ENCODE peak calls at places on chromosomes 7 and 10, in eight cellular contexts. One of them, this sample, is unnamed.

GRCh38 chr7:21945374-21946227 is at the start of gene CDCA7L:
- DNase-seq in psoas muscle: peak
- DNase-seq in fibroblast of lung: peak
- DNase-seq in AG10803: peak
- DNase-seq in Calu3: peak
- DNase-seq in GM13976: peak
- DNase-seq in GM12865: peak
- DNase-seq in astrocyte of the spinal cord: peak
- DNase-seq in this sample: no peak

GRCh38 chr10:28432210-28432676 is 100.7 kb upstream of the WAC start:
- DNase-seq in GM12865: peak
- DNase-seq in fibroblast of lung: peak
- DNase-seq in Calu3: peak
- DNase-seq in GM13976: peak
- DNase-seq in psoas muscle: peak
- DNase-seq in AG10803: peak
- DNase-seq in astrocyte of the spinal cord: peak
- DNase-seq in this sample: no peak

GRCh38 chr7:103132995-103133688 is 15.8 kb downstream of the NAPEPLD start:
- DNase-seq in astrocyte of the spinal cord: no peak
- DNase-seq in Calu3: no peak
- DNase-seq in AG10803: no peak
- DNase-seq in GM12865: no peak
- DNase-seq in GM13976: no peak
- DNase-seq in psoas muscle: no peak
- DNase-seq in fibroblast of lung: no peak
- DNase-seq in this sample: no peak

GRCh38 chr10:89516149-89516832 is 19.1 kb downstream of the SLC16A12 start:
- DNase-seq in AG10803: peak
- DNase-seq in psoas muscle: peak
- DNase-seq in GM12865: no peak
- DNase-seq in Calu3: peak
- DNase-seq in astrocyte of the spinal cord: peak
- DNase-seq in fibroblast of lung: peak
- DNase-seq in GM13976: no peak
- DNase-seq in this sample: no peak

GRCh38 chr10:44930904-44931620 is 19.9 kb downstream of the TMEM72 start:
- DNase-seq in GM13976: no peak
- DNase-seq in fibroblast of lung: no peak
- DNase-seq in AG10803: no peak
- DNase-seq in GM12865: no peak
- DNase-seq in psoas muscle: no peak
- DNase-seq in astrocyte of the spinal cord: no peak
- DNase-seq in Calu3: no peak
- DNase-seq in this sample: no peak

GRCh38 chr7:27269455-27269854 is 26.9 kb downstream of the EVX1 start:
- DNase-seq in GM12865: no peak
- DNase-seq in fibroblast of lung: no peak
- DNase-seq in AG10803: no peak
- DNase-seq in astrocyte of the spinal cord: no peak
- DNase-seq in psoas muscle: no peak
- DNase-seq in Calu3: no peak
- DNase-seq in GM13976: no peak
- DNase-seq in this sample: no peak

GRCh38 chr10:71435571-71436267 is 39.0 kb downstream of the CDH23 start:
- DNase-seq in Calu3: no peak
- DNase-seq in GM13976: no peak
- DNase-seq in AG10803: peak
- DNase-seq in GM12865: no peak
- DNase-seq in fibroblast of lung: no peak
- DNase-seq in astrocyte of the spinal cord: no peak
- DNase-seq in psoas muscle: no peak
- DNase-seq in this sample: peak

GRCh38 chr10:52526251-52526823 is 212.3 kb downstream of the DKK1 start:
- DNase-seq in Calu3: no peak
- DNase-seq in GM13976: no peak
- DNase-seq in AG10803: peak
- DNase-seq in astrocyte of the spinal cord: peak
- DNase-seq in psoas muscle: no peak
- DNase-seq in GM12865: no peak
- DNase-seq in fibroblast of lung: peak
- DNase-seq in this sample: no peak

GRCh38 chr7:88546808-88547207 is 212.7 kb upstream of the ZNF804B start:
- DNase-seq in GM13976: peak
- DNase-seq in AG10803: no peak
- DNase-seq in Calu3: peak
- DNase-seq in fibroblast of lung: no peak
- DNase-seq in astrocyte of the spinal cord: peak
- DNase-seq in psoas muscle: no peak
- DNase-seq in GM12865: peak
- DNase-seq in this sample: no peak

GRCh38 chr10:120517196-120517595 is 60.2 kb downstream of the PLPP4 start:
- DNase-seq in Calu3: no peak
- DNase-seq in fibroblast of lung: no peak
- DNase-seq in psoas muscle: no peak
- DNase-seq in astrocyte of the spinal cord: no peak
- DNase-seq in GM13976: no peak
- DNase-seq in AG10803: no peak
- DNase-seq in GM12865: no peak
- DNase-seq in this sample: no peak

GRCh38 chr10:49643296-49644034 is 29.6 kb downstream of the CHAT start:
- DNase-seq in GM12865: no peak
- DNase-seq in astrocyte of the spinal cord: no peak
- DNase-seq in GM13976: no peak
- DNase-seq in Calu3: no peak
- DNase-seq in fibroblast of lung: no peak
- DNase-seq in psoas muscle: no peak
- DNase-seq in AG10803: no peak
- DNase-seq in this sample: no peak

GRCh38 chr7:112550468-112551060 is 69.8 kb downstream of the LSMEM1 start:
- DNase-seq in astrocyte of the spinal cord: peak
- DNase-seq in GM13976: peak
- DNase-seq in GM12865: peak
- DNase-seq in psoas muscle: no peak
- DNase-seq in Calu3: peak
- DNase-seq in fibroblast of lung: peak
- DNase-seq in AG10803: peak
- DNase-seq in this sample: no peak

GRCh38 chr10:20334559-20334958 is 518.3 kb downstream of the PLXDC2 start:
- DNase-seq in GM12865: no peak
- DNase-seq in Calu3: no peak
- DNase-seq in GM13976: no peak
- DNase-seq in psoas muscle: no peak
- DNase-seq in astrocyte of the spinal cord: no peak
- DNase-seq in fibroblast of lung: no peak
- DNase-seq in AG10803: no peak
- DNase-seq in this sample: no peak

GRCh38 chr10:103720328-103720963 is 134.9 kb downstream of the SH3PXD2A start:
- DNase-seq in fibroblast of lung: peak
- DNase-seq in GM12865: no peak
- DNase-seq in psoas muscle: no peak
- DNase-seq in astrocyte of the spinal cord: no peak
- DNase-seq in GM13976: no peak
- DNase-seq in AG10803: no peak
- DNase-seq in Calu3: no peak
- DNase-seq in this sample: no peak

GRCh38 chr10:107004362-107004761 is 160.1 kb downstream of the SORCS1 start:
- DNase-seq in AG10803: no peak
- DNase-seq in GM13976: no peak
- DNase-seq in Calu3: no peak
- DNase-seq in GM12865: peak
- DNase-seq in psoas muscle: no peak
- DNase-seq in astrocyte of the spinal cord: no peak
- DNase-seq in fibroblast of lung: no peak
- DNase-seq in this sample: no peak

GRCh38 chr10:80204801-80205477 is 398 bp downstream of the ANXA11 start:
- DNase-seq in GM13976: peak
- DNase-seq in GM12865: peak
- DNase-seq in Calu3: no peak
- DNase-seq in astrocyte of the spinal cord: peak
- DNase-seq in AG10803: no peak
- DNase-seq in psoas muscle: peak
- DNase-seq in fibroblast of lung: no peak
- DNase-seq in this sample: no peak

GRCh38 chr10:133274751-133275682 is 1.7 kb downstream of the ADAM8 start:
- DNase-seq in Calu3: peak
- DNase-seq in fibroblast of lung: no peak
- DNase-seq in GM13976: peak
- DNase-seq in psoas muscle: no peak
- DNase-seq in AG10803: no peak
- DNase-seq in GM12865: peak
- DNase-seq in astrocyte of the spinal cord: no peak
- DNase-seq in this sample: no peak

GRCh38 chr7:114819629-114820362 is 102.1 kb upstream of the MDFIC start:
- DNase-seq in GM12865: no peak
- DNase-seq in AG10803: peak
- DNase-seq in GM13976: no peak
- DNase-seq in Calu3: peak
- DNase-seq in psoas muscle: no peak
- DNase-seq in astrocyte of the spinal cord: peak
- DNase-seq in fibroblast of lung: peak
- DNase-seq in this sample: no peak

GRCh38 chr7:127207246-127207645 is 45.5 kb downstream of the GRM8 start:
- DNase-seq in Calu3: no peak
- DNase-seq in psoas muscle: no peak
- DNase-seq in GM13976: no peak
- DNase-seq in fibroblast of lung: no peak
- DNase-seq in GM12865: no peak
- DNase-seq in AG10803: no peak
- DNase-seq in astrocyte of the spinal cord: no peak
- DNase-seq in this sample: no peak

GRCh38 chr7:50795831-50796230 is 13.1 kb upstream of the GRB10 start:
- DNase-seq in Calu3: peak
- DNase-seq in GM13976: no peak
- DNase-seq in psoas muscle: no peak
- DNase-seq in GM12865: no peak
- DNase-seq in AG10803: no peak
- DNase-seq in fibroblast of lung: no peak
- DNase-seq in astrocyte of the spinal cord: no peak
- DNase-seq in this sample: no peak
- TF ChIP-seq CTCF in Calu3: peak
- TF ChIP-seq CTCF in GM13976: no peak
- TF ChIP-seq CTCF in psoas muscle: peak
- TF ChIP-seq CTCF in GM12865: no peak
- TF ChIP-seq CTCF in AG10803: peak
- TF ChIP-seq CTCF in fibroblast of lung: no peak
- TF ChIP-seq CTCF in astrocyte of the spinal cord: peak
- TF ChIP-seq CTCF in this sample: no peak

GRCh38 chr10:60331886-60332285 is 57.8 kb downstream of the ANK3 start:
- DNase-seq in psoas muscle: no peak
- DNase-seq in Calu3: no peak
- DNase-seq in AG10803: no peak
- DNase-seq in GM12865: no peak
- DNase-seq in GM13976: no peak
- DNase-seq in astrocyte of the spinal cord: no peak
- DNase-seq in fibroblast of lung: no peak
- DNase-seq in this sample: no peak

GRCh38 chr10:60338002-60338564 is 51.6 kb downstream of the ANK3 start:
- DNase-seq in astrocyte of the spinal cord: no peak
- DNase-seq in fibroblast of lung: no peak
- DNase-seq in Calu3: no peak
- DNase-seq in AG10803: no peak
- DNase-seq in psoas muscle: no peak
- DNase-seq in GM12865: no peak
- DNase-seq in GM13976: no peak
- DNase-seq in this sample: no peak

GRCh38 chr10:60334991-60335390 is 54.7 kb downstream of the ANK3 start:
- DNase-seq in Calu3: no peak
- DNase-seq in AG10803: peak
- DNase-seq in psoas muscle: no peak
- DNase-seq in GM12865: no peak
- DNase-seq in GM13976: no peak
- DNase-seq in fibroblast of lung: no peak
- DNase-seq in astrocyte of the spinal cord: no peak
- DNase-seq in this sample: no peak

GRCh38 chr10:60336901-60337630 is 52.6 kb downstream of the ANK3 start:
- DNase-seq in psoas muscle: no peak
- DNase-seq in Calu3: no peak
- DNase-seq in GM13976: no peak
- DNase-seq in astrocyte of the spinal cord: no peak
- DNase-seq in GM12865: no peak
- DNase-seq in AG10803: peak
- DNase-seq in fibroblast of lung: no peak
- DNase-seq in this sample: no peak

GRCh38 chr10:60335708-60336107 is 54.0 kb downstream of the ANK3 start:
- DNase-seq in astrocyte of the spinal cord: no peak
- DNase-seq in GM13976: no peak
- DNase-seq in GM12865: peak
- DNase-seq in fibroblast of lung: no peak
- DNase-seq in psoas muscle: no peak
- DNase-seq in AG10803: no peak
- DNase-seq in Calu3: peak
- DNase-seq in this sample: no peak
- TF ChIP-seq CTCF in astrocyte of the spinal cord: peak
- TF ChIP-seq CTCF in GM13976: peak
- TF ChIP-seq CTCF in GM12865: peak
- TF ChIP-seq CTCF in fibroblast of lung: peak
- TF ChIP-seq CTCF in psoas muscle: no peak
- TF ChIP-seq CTCF in AG10803: no peak
- TF ChIP-seq CTCF in Calu3: no peak
- TF ChIP-seq CTCF in this sample: no peak

DNA sequence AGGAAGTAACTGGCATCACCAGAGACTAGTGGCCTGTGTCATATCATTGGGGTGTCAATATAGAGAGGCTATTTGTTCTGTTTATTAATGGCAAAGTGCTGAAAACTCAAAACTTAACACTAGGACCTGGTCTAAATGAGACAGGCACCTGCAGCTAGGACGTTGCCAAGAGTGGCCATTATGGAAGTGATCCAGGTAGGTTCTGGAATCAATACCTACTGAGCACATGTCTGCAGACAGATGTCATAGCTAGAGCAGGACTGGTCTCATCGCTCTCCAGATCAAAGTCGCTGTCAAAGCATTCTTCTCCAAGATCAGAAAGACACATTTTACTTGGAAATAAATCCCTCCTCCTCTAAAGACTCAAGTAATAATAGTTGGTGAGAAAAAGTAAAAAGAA is 40.3 kb downstream of the THNSL1 start:
- DNase-seq in GM13976: no peak
- DNase-seq in fibroblast of lung: no peak
- DNase-seq in Calu3: no peak
- DNase-seq in astrocyte of the spinal cord: no peak
- DNase-seq in GM12865: no peak
- DNase-seq in psoas muscle: no peak
- DNase-seq in AG10803: no peak
- DNase-seq in this sample: no peak
- TF ChIP-seq CTCF in GM13976: no peak
- TF ChIP-seq CTCF in fibroblast of lung: no peak
- TF ChIP-seq CTCF in Calu3: no peak
- TF ChIP-seq CTCF in astrocyte of the spinal cord: no peak
- TF ChIP-seq CTCF in GM12865: no peak
- TF ChIP-seq CTCF in psoas muscle: no peak
- TF ChIP-seq CTCF in AG10803: no peak
- TF ChIP-seq CTCF in this sample: no peak

DNA sequence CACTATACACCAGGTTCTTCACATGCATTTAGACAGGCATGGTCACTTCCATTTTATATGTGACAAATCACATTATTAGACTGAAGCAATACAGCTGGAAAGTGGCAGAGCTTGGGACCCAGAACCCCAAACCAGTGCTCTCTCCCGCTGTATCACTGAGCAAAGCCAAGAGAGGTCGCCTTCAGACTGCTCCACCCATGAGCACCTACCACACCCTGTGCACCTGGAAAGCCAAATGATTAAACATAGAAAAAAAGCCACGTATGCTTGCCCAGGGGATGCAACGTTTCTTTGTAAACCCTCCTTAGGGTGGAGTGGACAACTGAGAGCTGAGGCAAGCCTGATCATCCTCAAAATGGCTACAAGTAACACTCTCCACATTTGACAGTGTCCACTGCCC is 72.5 kb downstream of the CCDC6 start:
- DNase-seq in GM13976: no peak
- DNase-seq in fibroblast of lung: no peak
- DNase-seq in psoas muscle: no peak
- DNase-seq in GM12865: peak
- DNase-seq in astrocyte of the spinal cord: no peak
- DNase-seq in AG10803: no peak
- DNase-seq in Calu3: no peak
- DNase-seq in this sample: no peak
- TF ChIP-seq CTCF in GM13976: no peak
- TF ChIP-seq CTCF in fibroblast of lung: no peak
- TF ChIP-seq CTCF in psoas muscle: no peak
- TF ChIP-seq CTCF in GM12865: no peak
- TF ChIP-seq CTCF in astrocyte of the spinal cord: no peak
- TF ChIP-seq CTCF in AG10803: no peak
- TF ChIP-seq CTCF in Calu3: no peak
- TF ChIP-seq CTCF in this sample: no peak

This sample was measured in omental fat pad.